ENCODE peak calls at places on chromosomes 13 and 19, in nine cellular contexts. One of them, this sample, is unnamed.

GRCh38 chr19:38877781-38878574 is at the start of gene RINL:
- DNase-seq in central memory CD8-positive, alpha-beta T cell: peak
- DNase-seq in stomach: peak
- DNase-seq in stimulated activated CD4-positive, alpha-beta T cell treated with anti-CD3 and anti-CD28 coated beads, Interleukin-1b, Interleukin-23, amount 100 ng/mL, for 24 hours: peak
- DNase-seq in colonic mucosa: peak
- DNase-seq in transverse colon: peak
- DNase-seq in HFF-Myc: no peak
- DNase-seq in activated CD8-positive, alpha-beta memory T cell treated with anti-CD3 and anti-CD28 coated beads for 24 hours: peak
- DNase-seq in activated CD4-positive, CD25-positive, alpha-beta regulatory T cell treated with anti-CD3 and anti-CD28 coated beads, Interleukin-2, amount 50 U/mL, for 72 hours: peak
- DNase-seq in this sample: no peak

GRCh38 chr19:30932854-30933253 is 416.4 kb downstream of the TSHZ3 start:
- DNase-seq in central memory CD8-positive, alpha-beta T cell: no peak
- DNase-seq in stomach: no peak
- DNase-seq in stimulated activated CD4-positive, alpha-beta T cell treated with anti-CD3 and anti-CD28 coated beads, Interleukin-1b, Interleukin-23, amount 100 ng/mL, for 24 hours: no peak
- DNase-seq in colonic mucosa: no peak
- DNase-seq in transverse colon: no peak
- DNase-seq in HFF-Myc: no peak
- DNase-seq in activated CD8-positive, alpha-beta memory T cell treated with anti-CD3 and anti-CD28 coated beads for 24 hours: no peak
- DNase-seq in activated CD4-positive, CD25-positive, alpha-beta regulatory T cell treated with anti-CD3 and anti-CD28 coated beads, Interleukin-2, amount 50 U/mL, for 72 hours: no peak
- DNase-seq in this sample: no peak

GRCh38 chr19:8461891-8462290 is 17.1 kb downstream of the HNRNPM start:
- DNase-seq in central memory CD8-positive, alpha-beta T cell: no peak
- DNase-seq in stomach: no peak
- DNase-seq in stimulated activated CD4-positive, alpha-beta T cell treated with anti-CD3 and anti-CD28 coated beads, Interleukin-1b, Interleukin-23, amount 100 ng/mL, for 24 hours: no peak
- DNase-seq in colonic mucosa: no peak
- DNase-seq in transverse colon: no peak
- DNase-seq in HFF-Myc: no peak
- DNase-seq in activated CD8-positive, alpha-beta memory T cell treated with anti-CD3 and anti-CD28 coated beads for 24 hours: no peak
- DNase-seq in activated CD4-positive, CD25-positive, alpha-beta regulatory T cell treated with anti-CD3 and anti-CD28 coated beads, Interleukin-2, amount 50 U/mL, for 72 hours: no peak
- DNase-seq in this sample: no peak

GRCh38 chr13:110644892-110645521 is 29.7 kb downstream of the NAXD start:
- DNase-seq in central memory CD8-positive, alpha-beta T cell: peak
- DNase-seq in stomach: peak
- DNase-seq in stimulated activated CD4-positive, alpha-beta T cell treated with anti-CD3 and anti-CD28 coated beads, Interleukin-1b, Interleukin-23, amount 100 ng/mL, for 24 hours: peak
- DNase-seq in colonic mucosa: peak
- DNase-seq in transverse colon: peak
- DNase-seq in HFF-Myc: peak
- DNase-seq in activated CD8-positive, alpha-beta memory T cell treated with anti-CD3 and anti-CD28 coated beads for 24 hours: peak
- DNase-seq in activated CD4-positive, CD25-positive, alpha-beta regulatory T cell treated with anti-CD3 and anti-CD28 coated beads, Interleukin-2, amount 50 U/mL, for 72 hours: no peak
- DNase-seq in this sample: peak

GRCh38 chr19:11378319-11379189 is 4.1 kb downstream of the SWSAP1 start:
- DNase-seq in central memory CD8-positive, alpha-beta T cell: no peak
- DNase-seq in stomach: peak
- DNase-seq in stimulated activated CD4-positive, alpha-beta T cell treated with anti-CD3 and anti-CD28 coated beads, Interleukin-1b, Interleukin-23, amount 100 ng/mL, for 24 hours: no peak
- DNase-seq in colonic mucosa: peak
- DNase-seq in transverse colon: peak
- DNase-seq in HFF-Myc: no peak
- DNase-seq in activated CD8-positive, alpha-beta memory T cell treated with anti-CD3 and anti-CD28 coated beads for 24 hours: no peak
- DNase-seq in activated CD4-positive, CD25-positive, alpha-beta regulatory T cell treated with anti-CD3 and anti-CD28 coated beads, Interleukin-2, amount 50 U/mL, for 72 hours: no peak
- DNase-seq in this sample: peak

GRCh38 chr13:106616729-106617128 is 48.8 kb upstream of the ARGLU1 start:
- DNase-seq in central memory CD8-positive, alpha-beta T cell: no peak
- DNase-seq in stomach: no peak
- DNase-seq in stimulated activated CD4-positive, alpha-beta T cell treated with anti-CD3 and anti-CD28 coated beads, Interleukin-1b, Interleukin-23, amount 100 ng/mL, for 24 hours: no peak
- DNase-seq in colonic mucosa: peak
- DNase-seq in transverse colon: no peak
- DNase-seq in HFF-Myc: no peak
- DNase-seq in activated CD8-positive, alpha-beta memory T cell treated with anti-CD3 and anti-CD28 coated beads for 24 hours: no peak
- DNase-seq in activated CD4-positive, CD25-positive, alpha-beta regulatory T cell treated with anti-CD3 and anti-CD28 coated beads, Interleukin-2, amount 50 U/mL, for 72 hours: no peak
- DNase-seq in this sample: no peak

GRCh38 chr13:87274209-87274819 is 396.9 kb upstream of the SLITRK5 start:
- DNase-seq in central memory CD8-positive, alpha-beta T cell: no peak
- DNase-seq in stomach: no peak
- DNase-seq in stimulated activated CD4-positive, alpha-beta T cell treated with anti-CD3 and anti-CD28 coated beads, Interleukin-1b, Interleukin-23, amount 100 ng/mL, for 24 hours: peak
- DNase-seq in colonic mucosa: peak
- DNase-seq in transverse colon: peak
- DNase-seq in HFF-Myc: no peak
- DNase-seq in activated CD8-positive, alpha-beta memory T cell treated with anti-CD3 and anti-CD28 coated beads for 24 hours: no peak
- DNase-seq in activated CD4-positive, CD25-positive, alpha-beta regulatory T cell treated with anti-CD3 and anti-CD28 coated beads, Interleukin-2, amount 50 U/mL, for 72 hours: no peak
- DNase-seq in this sample: no peak

GRCh38 chr19:55373993-55374757 is 2.5 kb upstream of the TMEM190 start:
- DNase-seq in central memory CD8-positive, alpha-beta T cell: no peak
- DNase-seq in stomach: no peak
- DNase-seq in stimulated activated CD4-positive, alpha-beta T cell treated with anti-CD3 and anti-CD28 coated beads, Interleukin-1b, Interleukin-23, amount 100 ng/mL, for 24 hours: no peak
- DNase-seq in colonic mucosa: no peak
- DNase-seq in transverse colon: no peak
- DNase-seq in HFF-Myc: no peak
- DNase-seq in activated CD8-positive, alpha-beta memory T cell treated with anti-CD3 and anti-CD28 coated beads for 24 hours: no peak
- DNase-seq in activated CD4-positive, CD25-positive, alpha-beta regulatory T cell treated with anti-CD3 and anti-CD28 coated beads, Interleukin-2, amount 50 U/mL, for 72 hours: no peak
- DNase-seq in this sample: no peak

GRCh38 chr19:2054763-2055162 is 3.7 kb upstream of the MKNK2 start:
- DNase-seq in central memory CD8-positive, alpha-beta T cell: no peak
- DNase-seq in stomach: no peak
- DNase-seq in stimulated activated CD4-positive, alpha-beta T cell treated with anti-CD3 and anti-CD28 coated beads, Interleukin-1b, Interleukin-23, amount 100 ng/mL, for 24 hours: no peak
- DNase-seq in colonic mucosa: peak
- DNase-seq in transverse colon: peak
- DNase-seq in HFF-Myc: no peak
- DNase-seq in activated CD8-positive, alpha-beta memory T cell treated with anti-CD3 and anti-CD28 coated beads for 24 hours: no peak
- DNase-seq in activated CD4-positive, CD25-positive, alpha-beta regulatory T cell treated with anti-CD3 and anti-CD28 coated beads, Interleukin-2, amount 50 U/mL, for 72 hours: no peak
- DNase-seq in this sample: no peak

GRCh38 chr19:2032296-2032941 is 16.9 kb upstream of the BTBD2 start:
- DNase-seq in central memory CD8-positive, alpha-beta T cell: no peak
- DNase-seq in stomach: peak
- DNase-seq in stimulated activated CD4-positive, alpha-beta T cell treated with anti-CD3 and anti-CD28 coated beads, Interleukin-1b, Interleukin-23, amount 100 ng/mL, for 24 hours: no peak
- DNase-seq in colonic mucosa: peak
- DNase-seq in transverse colon: peak
- DNase-seq in HFF-Myc: peak
- DNase-seq in activated CD8-positive, alpha-beta memory T cell treated with anti-CD3 and anti-CD28 coated beads for 24 hours: peak
- DNase-seq in activated CD4-positive, CD25-positive, alpha-beta regulatory T cell treated with anti-CD3 and anti-CD28 coated beads, Interleukin-2, amount 50 U/mL, for 72 hours: peak
- DNase-seq in this sample: peak

GRCh38 chr19:391199-391557 is 17.8 kb downstream of the C2CD4C start:
- DNase-seq in central memory CD8-positive, alpha-beta T cell: no peak
- DNase-seq in stomach: no peak
- DNase-seq in stimulated activated CD4-positive, alpha-beta T cell treated with anti-CD3 and anti-CD28 coated beads, Interleukin-1b, Interleukin-23, amount 100 ng/mL, for 24 hours: no peak
- DNase-seq in colonic mucosa: no peak
- DNase-seq in transverse colon: no peak
- DNase-seq in HFF-Myc: no peak
- DNase-seq in activated CD8-positive, alpha-beta memory T cell treated with anti-CD3 and anti-CD28 coated beads for 24 hours: no peak
- DNase-seq in activated CD4-positive, CD25-positive, alpha-beta regulatory T cell treated with anti-CD3 and anti-CD28 coated beads, Interleukin-2, amount 50 U/mL, for 72 hours: no peak
- DNase-seq in this sample: no peak

This sample was measured in left ventricle myocardium superior.